ENCODE peak calls at places on chromosomes 6 and 20, in five cellular contexts. J is uterus; X is OCI-LY7; K is cardiac muscle cell; W is CD8-positive, alpha-beta T cell. I is an unnamed sample. For H3K9me3, the result is how much of the 10 kb centered on the place peaks cover.

GRCh38 chr6:33815854-33816253 is 12.1 kb upstream of the MLN start:
- DNase-seq in W (no peak), K (peak), J (no peak), X (peak), I (no peak)

GRCh38 chr6:111737065-111737521 is 131.4 kb upstream of the TRAF3IP2 start:
- DNase-seq in J (no peak), X (no peak), W (peak), K (no peak), I (no peak)

GRCh38 chr6:104566411-104566810 is 293.3 kb downstream of the HACE1 start:
- DNase-seq in X (no peak), J (no peak), W (no peak), K (no peak), I (no peak)

GRCh38 chr6:32153252-32153834 is 598 bp upstream of the PPT2 start:
- DNase-seq in J (peak), K (peak), X (no peak), W (no peak), I (no peak)

GRCh38 chr6:14082287-14082686 is 35.3 kb upstream of the CD83 start:
- DNase-seq in W (no peak), K (no peak), J (no peak), X (no peak), I (no peak)

GRCh38 chr6:151121900-151122299 is 117.9 kb upstream of the AKAP12 start:
- DNase-seq in K (no peak), J (peak), X (no peak), W (no peak), I (no peak)

GRCh38 chr20:53205046-53205445 is 232.9 kb downstream of the TSHZ2 start:
- DNase-seq in W (no peak), X (no peak), J (no peak), K (no peak), I (no peak)

GRCh38 chr20:1376007-1376406 is 16.8 kb downstream of the FKBP1A start:
- DNase-seq in K (no peak), W (no peak), X (no peak), J (no peak), I (no peak)

GRCh38 chr20:15236812-15237211 is 899.4 kb upstream of the FLRT3 start:
- DNase-seq in K (no peak), X (peak), W (no peak), J (no peak), I (no peak)

GRCh38 chr6:3687847-3688246 is 63.7 kb downstream of the PXDC1 start:
- DNase-seq in K (no peak), J (no peak), W (no peak), X (no peak), I (no peak)

GRCh38 chr20:60529149-60529548 is 570.9 kb downstream of the CDH26 start:
- DNase-seq in K (no peak), J (no peak), X (no peak), W (no peak), I (no peak)
- H3K9me3 ChIP-seq in K (under half), J (under half), X (under half), W (under half), I (under half)

GRCh38 chr20:63714858-63715257 is 7.0 kb downstream of the ZGPAT start:
- DNase-seq in W (no peak), J (no peak), X (no peak), K (no peak), I (no peak)
- H3K9me3 ChIP-seq in W (under half), J (under half), X (under half), K (under half), I (under half)

DNA sequence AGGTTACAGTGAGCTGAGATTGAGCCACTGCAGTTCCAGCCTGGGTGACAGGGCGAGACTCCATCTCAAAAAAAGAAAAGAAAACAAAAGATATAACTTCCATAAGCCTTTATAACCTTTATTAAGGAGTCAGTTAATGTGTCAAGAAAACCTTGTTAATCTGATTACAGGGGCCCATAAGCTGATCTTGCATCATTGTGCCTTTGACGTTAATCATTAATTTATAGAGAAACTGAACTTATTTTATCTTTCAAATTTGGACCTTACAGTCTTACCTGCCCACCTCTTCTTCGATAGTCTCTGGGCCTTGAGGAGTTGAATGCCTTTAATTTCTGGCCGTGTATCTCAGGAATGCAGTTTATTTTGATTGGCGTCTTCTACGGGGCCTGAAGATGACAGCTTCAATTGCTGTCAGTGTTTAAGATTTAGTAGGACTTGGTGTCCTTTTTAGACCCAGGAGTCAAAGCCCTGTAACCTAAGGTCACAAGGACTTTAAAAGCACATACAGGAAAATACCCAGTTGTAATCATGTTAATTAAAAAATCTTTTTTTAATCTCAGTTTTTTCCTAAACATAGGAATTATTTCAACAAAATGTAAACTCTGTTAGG is 5.8 kb downstream of the ACOT13 start:
- DNase-seq in J (no peak), X (no peak), W (no peak), K (no peak), I (no peak)
- H3K9me3 ChIP-seq in J (under half), X (under half), W (under half), K (under half), I (under half)

GRCh38 chr20:46501337-46501942 is 11.9 kb downstream of the ZNF334 start:
- DNase-seq in W (no peak), J (no peak), X (no peak), K (no peak), I (no peak)
- H3K9me3 ChIP-seq in W (under half), J (under half), X (under half), K (under half), I (under half)

GRCh38 chr20:30486103-30486478 is 771.4 kb upstream of the DEFB115 start:
- DNase-seq in X (no peak), K (no peak), W (no peak), J (no peak), I (no peak)
- H3K9me3 ChIP-seq in X (under half), K (under half), W (under half), J (under half), I (under half)

DNA sequence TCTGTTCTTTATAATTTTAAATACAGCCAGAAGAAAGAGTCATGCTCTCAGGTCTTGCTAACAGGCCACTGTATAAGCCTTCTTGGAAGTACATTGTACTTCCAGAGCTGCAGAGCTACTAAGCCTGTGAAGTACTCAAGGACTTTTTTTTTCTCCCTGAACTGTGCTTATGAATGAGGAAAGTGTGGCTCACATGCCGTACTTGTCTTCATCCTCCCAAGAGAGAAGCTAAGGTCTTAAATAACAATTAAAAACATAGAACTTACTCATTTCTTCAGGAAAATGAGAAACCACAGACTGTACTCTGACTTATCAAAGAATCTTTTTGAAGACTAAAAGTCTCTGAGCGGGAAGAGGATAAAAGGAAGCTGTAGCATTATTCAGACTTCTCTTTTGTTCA is 218.3 kb downstream of the HTR1B start:
- DNase-seq in X (no peak), K (no peak), J (no peak), W (no peak), I (no peak)
- H3K9me3 ChIP-seq in X (under half), K (under half), J (under half), W (under half), I (under half)

DNA sequence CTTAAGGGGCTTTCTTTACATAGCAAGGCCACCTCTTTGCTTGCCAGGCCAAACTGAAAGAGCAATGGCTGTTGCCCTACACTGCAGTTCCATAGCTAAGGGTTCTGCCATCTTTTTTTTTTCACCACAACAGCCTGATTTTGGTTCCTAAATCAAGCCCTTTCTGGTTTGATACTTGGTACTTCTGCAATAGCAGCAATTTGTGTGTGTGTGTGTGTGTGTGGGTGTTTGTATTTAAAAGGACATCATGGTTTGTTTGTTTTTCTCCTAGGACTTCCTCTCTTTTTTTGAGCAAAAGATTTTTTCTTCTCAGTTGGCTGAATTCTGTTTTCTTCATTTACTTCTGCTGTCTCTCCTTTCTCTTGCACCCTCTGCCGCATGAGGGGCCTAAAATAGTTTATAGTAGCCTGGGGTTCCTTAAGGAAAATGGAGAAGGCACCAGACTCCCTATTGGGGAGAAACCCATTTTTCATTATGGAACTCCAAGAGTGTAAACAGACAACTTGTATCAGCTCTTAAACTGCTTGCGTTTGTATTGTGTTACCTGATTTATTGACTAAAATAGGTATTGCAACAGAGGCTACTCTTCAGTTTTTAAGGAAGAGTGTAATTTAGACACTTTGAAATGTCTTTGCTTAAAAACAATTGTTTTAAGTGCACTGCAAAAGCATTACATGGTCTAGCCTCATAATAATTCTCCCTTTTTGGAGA is 12.3 kb upstream of the GCLC start:
- DNase-seq in J (no peak), X (no peak), K (no peak), W (no peak), I (no peak)
- H3K9me3 ChIP-seq in J (under half), X (under half), K (under half), W (under half), I (under half)

GRCh38 chr6:97053643-97054411 is 129.3 kb downstream of the KLHL32 start:
- DNase-seq in K (peak), J (no peak), X (peak), W (no peak), I (no peak)
- H3K9me3 ChIP-seq in K (under half), J (under half), X (under half), W (under half), I (under half)

I was measured in T-helper 17 cell.